ENCODE peak calls at places on chromosome 16, in four cellular contexts. One of them, this sample, is unnamed.
A peak's percentile ranks its signal among the peaks of the same experiment; 100 is the strongest.

GRCh38 chr16:50371936-50372595 is 3.3 kb upstream of the BRD7 start:
- DNase-seq in A549: no peak
- DNase-seq in sigmoid colon: no peak
- DNase-seq in astrocyte: no peak
- DNase-seq in this sample: peak; percentile 47

GRCh38 chr16:67393111-67393789 is at the start of gene TPPP3:
- DNase-seq in A549: peak; percentile 73
- DNase-seq in sigmoid colon: peak; percentile 95
- DNase-seq in astrocyte: peak; percentile 49
- DNase-seq in this sample: peak; percentile 92

GRCh38 chr16:30541502-30542329 is 7.1 kb upstream of the ZNF747 start:
- DNase-seq in A549: no peak
- DNase-seq in sigmoid colon: no peak
- DNase-seq in astrocyte: peak; percentile 55
- DNase-seq in this sample: no peak

GRCh38 chr16:30866031-30866430 is 27.8 kb downstream of the BCL7C start:
- DNase-seq in A549: no peak
- DNase-seq in sigmoid colon: no peak
- DNase-seq in astrocyte: no peak
- DNase-seq in this sample: no peak

GRCh38 chr16:30184430-30185140 is 1.2 kb downstream of the CORO1A start:
- DNase-seq in A549: no peak
- DNase-seq in sigmoid colon: peak; percentile 71
- DNase-seq in astrocyte: no peak
- DNase-seq in this sample: no peak

GRCh38 chr16:89498839-89499238 is 8.5 kb upstream of the ANKRD11 start:
- DNase-seq in A549: no peak
- DNase-seq in sigmoid colon: peak; percentile 84
- DNase-seq in astrocyte: no peak
- DNase-seq in this sample: no peak

GRCh38 chr16:67847064-67847861 is at the start of gene CENPT:
- DNase-seq in A549: no peak
- DNase-seq in sigmoid colon: peak; percentile 81
- DNase-seq in astrocyte: peak; percentile 81
- DNase-seq in this sample: peak; percentile 45

GRCh38 chr16:53166099-53166498 is 111.3 kb downstream of the CHD9 start:
- DNase-seq in A549: no peak
- DNase-seq in sigmoid colon: no peak
- DNase-seq in astrocyte: no peak
- DNase-seq in this sample: no peak

GRCh38 chr16:19757026-19757425 is 39.0 kb downstream of the IQCK start:
- DNase-seq in A549: no peak
- DNase-seq in sigmoid colon: no peak
- DNase-seq in astrocyte: peak; percentile 38
- DNase-seq in this sample: no peak

GRCh38 chr16:31876955-31877828 is 3.6 kb downstream of the ZNF267 start:
- DNase-seq in A549: no peak
- DNase-seq in sigmoid colon: no peak
- DNase-seq in astrocyte: peak; percentile 94
- DNase-seq in this sample: no peak

GRCh38 chr16:10876799-10877341 is at the start of gene CIITA:
- DNase-seq in A549: no peak
- DNase-seq in sigmoid colon: peak; percentile 87
- DNase-seq in astrocyte: peak; percentile 82
- DNase-seq in this sample: peak; percentile 53

GRCh38 chr16:66427036-66427446 is at the start of gene BEAN1:
- DNase-seq in A549: peak; percentile 46
- DNase-seq in sigmoid colon: peak; percentile 52
- DNase-seq in astrocyte: no peak
- DNase-seq in this sample: no peak

GRCh38 chr16:83954577-83955016 is 1.6 kb downstream of the OSGIN1 start:
- DNase-seq in A549: no peak
- DNase-seq in sigmoid colon: peak; percentile 82
- DNase-seq in astrocyte: peak; percentile 41
- DNase-seq in this sample: no peak
- H3K27ac ChIP-seq in A549: peak overlapping the region; percentile 64
- H3K27ac ChIP-seq in sigmoid colon: peak overlapping the region; percentile 92
- H3K27ac ChIP-seq in astrocyte: no peak overlapping the region
- H3K27ac ChIP-seq in this sample: no peak overlapping the region

GRCh38 chr16:1472974-1473373 is 1.9 kb downstream of the CLCN7 start:
- DNase-seq in A549: no peak
- DNase-seq in sigmoid colon: no peak
- DNase-seq in astrocyte: no peak
- DNase-seq in this sample: no peak

GRCh38 chr16:1474796-1475551 is at the start of gene CLCN7:
- DNase-seq in A549: peak; percentile 95
- DNase-seq in sigmoid colon: peak; percentile 96
- DNase-seq in astrocyte: peak; percentile 72
- DNase-seq in this sample: peak; percentile 28

GRCh38 chr16:1475552-1476114 is 805 bp upstream of the CLCN7 start:
- DNase-seq in A549: no peak
- DNase-seq in sigmoid colon: no peak
- DNase-seq in astrocyte: no peak
- DNase-seq in this sample: peak; percentile 30

GRCh38 chr16:1474047-1474446 is 781 bp downstream of the CLCN7 start:
- DNase-seq in A549: no peak
- DNase-seq in sigmoid colon: no peak
- DNase-seq in astrocyte: peak; percentile 10
- DNase-seq in this sample: no peak

DNA sequence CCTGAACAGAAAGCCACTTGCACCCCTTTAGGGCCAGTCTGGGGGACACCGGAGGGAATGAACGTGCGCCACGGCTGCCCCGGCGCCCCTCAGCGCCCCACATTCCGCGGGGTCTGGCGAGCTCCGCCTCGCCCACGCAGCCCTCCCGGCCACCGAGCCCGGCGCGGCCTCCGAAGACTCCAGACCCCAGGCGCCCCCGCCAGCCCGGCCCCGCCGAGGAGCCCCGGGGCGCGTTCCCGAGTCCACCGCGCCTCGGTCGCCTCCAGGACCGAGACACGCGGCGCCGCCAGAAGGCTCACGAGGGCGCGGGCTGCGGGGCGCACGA is 395 bp downstream of the CLCN7 start:
- DNase-seq in A549: no peak
- DNase-seq in sigmoid colon: no peak
- DNase-seq in astrocyte: no peak
- DNase-seq in this sample: no peak
- H3K27ac ChIP-seq in A549: peak overlapping the region; percentile 98
- H3K27ac ChIP-seq in sigmoid colon: peak overlapping the region; percentile 86
- H3K27ac ChIP-seq in astrocyte: peak overlapping the region; percentile 73
- H3K27ac ChIP-seq in this sample: peak overlapping the region; percentile 94

GRCh38 chr16:12228607-12229499 is 252.3 kb downstream of the SNX29 start:
- DNase-seq in A549: peak; percentile 57
- DNase-seq in sigmoid colon: no peak
- DNase-seq in astrocyte: peak; percentile 39
- DNase-seq in this sample: no peak
- H3K27ac ChIP-seq in A549: no peak overlapping the region
- H3K27ac ChIP-seq in sigmoid colon: no peak overlapping the region
- H3K27ac ChIP-seq in astrocyte: no peak overlapping the region
- H3K27ac ChIP-seq in this sample: no peak overlapping the region

DNA sequence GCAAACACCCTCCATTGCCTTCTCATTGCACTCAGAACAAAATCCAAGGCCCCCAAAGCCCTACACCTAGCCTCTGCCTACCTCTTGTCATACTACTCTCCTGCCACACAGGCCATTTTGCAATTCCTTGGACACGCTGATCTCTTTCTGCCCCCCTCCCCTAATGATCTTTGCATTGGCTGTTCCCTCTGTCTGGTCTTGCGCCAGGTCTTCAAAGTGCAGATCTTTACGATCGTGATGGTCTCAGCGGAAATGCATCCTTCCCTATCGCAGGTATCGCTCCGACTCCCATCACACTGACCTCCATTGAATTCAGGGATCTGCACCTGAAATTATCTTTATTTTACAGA is 777 bp upstream of the MOSMO start:
- DNase-seq in A549: no peak
- DNase-seq in sigmoid colon: no peak
- DNase-seq in astrocyte: no peak
- DNase-seq in this sample: no peak
- H3K27ac ChIP-seq in A549: peak overlapping the region; percentile 91
- H3K27ac ChIP-seq in sigmoid colon: peak overlapping the region; percentile 90
- H3K27ac ChIP-seq in astrocyte: no peak overlapping the region
- H3K27ac ChIP-seq in this sample: peak overlapping the region; percentile 80

GRCh38 chr16:4178468-4179010 is 62.3 kb upstream of the ADCY9 start:
- DNase-seq in A549: no peak
- DNase-seq in sigmoid colon: no peak
- DNase-seq in astrocyte: no peak
- DNase-seq in this sample: no peak
- H3K27ac ChIP-seq in A549: no peak overlapping the region
- H3K27ac ChIP-seq in sigmoid colon: no peak overlapping the region
- H3K27ac ChIP-seq in astrocyte: no peak overlapping the region
- H3K27ac ChIP-seq in this sample: no peak overlapping the region

DNA sequence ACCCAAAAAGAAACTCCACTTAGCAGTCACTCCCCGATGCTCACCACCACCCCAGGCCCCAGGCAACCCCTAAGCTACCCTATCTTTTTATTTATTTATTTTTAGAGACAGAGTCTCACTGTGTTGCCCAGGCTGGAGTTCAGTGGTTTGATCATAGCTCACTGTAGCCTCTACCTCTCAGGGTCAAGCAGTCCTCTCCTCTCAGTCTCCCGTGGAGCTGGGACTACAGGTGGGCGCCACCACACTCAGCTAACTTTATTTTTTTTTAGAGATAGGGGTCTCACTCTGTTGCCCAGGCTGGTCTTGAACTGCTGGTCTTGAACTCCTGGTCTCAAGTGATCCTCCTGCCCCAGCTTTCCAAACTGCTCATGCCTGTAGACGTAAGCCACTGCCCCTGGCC is 14.7 kb upstream of the GLIS2 start:
- DNase-seq in A549: no peak
- DNase-seq in sigmoid colon: no peak
- DNase-seq in astrocyte: no peak
- DNase-seq in this sample: no peak
- H3K27ac ChIP-seq in A549: peak overlapping the region; percentile 5
- H3K27ac ChIP-seq in sigmoid colon: no peak overlapping the region
- H3K27ac ChIP-seq in astrocyte: no peak overlapping the region
- H3K27ac ChIP-seq in this sample: no peak overlapping the region

DNA sequence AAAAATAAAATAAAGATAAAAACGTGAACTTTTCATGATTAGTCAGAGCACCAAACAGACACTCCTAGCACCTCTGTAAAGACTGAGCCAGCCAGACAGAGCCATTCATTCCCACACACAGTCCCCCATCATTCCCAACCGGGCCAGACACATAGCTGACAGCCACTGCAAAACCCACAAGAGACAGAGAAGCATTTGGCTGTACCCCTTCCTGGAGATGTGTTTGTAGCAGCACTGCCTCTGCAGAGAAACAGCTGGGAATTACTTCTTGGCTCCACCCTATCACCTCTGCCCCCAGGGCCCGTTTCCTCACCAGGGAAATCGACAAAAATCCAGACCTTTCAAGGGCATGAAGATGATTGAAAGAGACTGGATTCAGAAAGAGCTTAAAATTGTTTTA is 46.4 kb downstream of the MYH11 start:
- DNase-seq in A549: no peak
- DNase-seq in sigmoid colon: peak; percentile 37
- DNase-seq in astrocyte: peak; percentile 31
- DNase-seq in this sample: no peak
- H3K27ac ChIP-seq in A549: no peak overlapping the region
- H3K27ac ChIP-seq in sigmoid colon: peak overlapping the region; percentile 85
- H3K27ac ChIP-seq in astrocyte: no peak overlapping the region
- H3K27ac ChIP-seq in this sample: no peak overlapping the region